ENCODE peak calls at places on chromosomes 13 and 19, in eight cellular contexts. One of them, this sample, is unnamed.

GRCh38 chr19:48724796-48725753 is 5.5 kb upstream of the MAMSTR start:
- DNase-seq in heart right ventricle: peak; percentile 93
- DNase-seq in H9: peak; percentile 58
- DNase-seq in fibroblast of lung: peak; percentile 81
- DNase-seq in gastrocnemius medialis: no peak
- DNase-seq in endodermal cell: peak; percentile 69
- DNase-seq in left lung: no peak
- DNase-seq in psoas muscle: no peak
- DNase-seq in this sample: peak; percentile 82

GRCh38 chr13:32211788-32212187 is 103.4 kb downstream of the ZAR1L start:
- DNase-seq in heart right ventricle: no peak
- DNase-seq in H9: no peak
- DNase-seq in fibroblast of lung: peak; percentile 98
- DNase-seq in gastrocnemius medialis: no peak
- DNase-seq in endodermal cell: no peak
- DNase-seq in left lung: no peak
- DNase-seq in psoas muscle: no peak
- DNase-seq in this sample: no peak

GRCh38 chr13:20495087-20496023 is 30.3 kb downstream of the CRYL1 start:
- DNase-seq in heart right ventricle: peak; percentile 55
- DNase-seq in H9: peak; percentile 46
- DNase-seq in fibroblast of lung: peak; percentile 50
- DNase-seq in gastrocnemius medialis: peak; percentile 31
- DNase-seq in endodermal cell: peak; percentile 83
- DNase-seq in left lung: no peak
- DNase-seq in psoas muscle: no peak
- DNase-seq in this sample: peak; percentile 63

GRCh38 chr13:19685034-19685433 is 51.6 kb downstream of the MPHOSPH8 start:
- DNase-seq in heart right ventricle: no peak
- DNase-seq in H9: no peak
- DNase-seq in fibroblast of lung: no peak
- DNase-seq in gastrocnemius medialis: no peak
- DNase-seq in endodermal cell: no peak
- DNase-seq in left lung: no peak
- DNase-seq in psoas muscle: no peak
- DNase-seq in this sample: no peak

GRCh38 chr13:79442221-79442620 is 36.2 kb upstream of the RBM26 start:
- DNase-seq in heart right ventricle: no peak
- DNase-seq in H9: no peak
- DNase-seq in fibroblast of lung: peak; percentile 34
- DNase-seq in gastrocnemius medialis: no peak
- DNase-seq in endodermal cell: no peak
- DNase-seq in left lung: no peak
- DNase-seq in psoas muscle: no peak
- DNase-seq in this sample: no peak

GRCh38 chr13:114065141-114065925 is 67.1 kb downstream of the RASA3 start:
- DNase-seq in heart right ventricle: peak; percentile 84
- DNase-seq in H9: peak; percentile 83
- DNase-seq in fibroblast of lung: peak; percentile 99
- DNase-seq in gastrocnemius medialis: peak; percentile 77
- DNase-seq in endodermal cell: peak; percentile 93
- DNase-seq in left lung: peak; percentile 90
- DNase-seq in psoas muscle: peak; percentile 89
- DNase-seq in this sample: peak; percentile 70

GRCh38 chr13:40318366-40318765 is 348.1 kb downstream of the FOXO1 start:
- DNase-seq in heart right ventricle: peak; percentile 61
- DNase-seq in H9: no peak
- DNase-seq in fibroblast of lung: no peak
- DNase-seq in gastrocnemius medialis: peak; percentile 82
- DNase-seq in endodermal cell: no peak
- DNase-seq in left lung: peak; percentile 41
- DNase-seq in psoas muscle: peak; percentile 53
- DNase-seq in this sample: no peak

GRCh38 chr19:56308792-56309191 is 5.8 kb downstream of the ZSCAN5A start:
- DNase-seq in heart right ventricle: no peak
- DNase-seq in H9: no peak
- DNase-seq in fibroblast of lung: no peak
- DNase-seq in gastrocnemius medialis: no peak
- DNase-seq in endodermal cell: no peak
- DNase-seq in left lung: no peak
- DNase-seq in psoas muscle: no peak
- DNase-seq in this sample: no peak

GRCh38 chr13:94419304-94419943 is 60.1 kb downstream of the DCT start:
- DNase-seq in heart right ventricle: no peak
- DNase-seq in H9: no peak
- DNase-seq in fibroblast of lung: peak; percentile 75
- DNase-seq in gastrocnemius medialis: no peak
- DNase-seq in endodermal cell: no peak
- DNase-seq in left lung: no peak
- DNase-seq in psoas muscle: no peak
- DNase-seq in this sample: no peak

GRCh38 chr19:19652482-19653295 is 9.2 kb upstream of the GMIP start:
- DNase-seq in heart right ventricle: no peak
- DNase-seq in H9: no peak
- DNase-seq in fibroblast of lung: peak; percentile 39
- DNase-seq in gastrocnemius medialis: no peak
- DNase-seq in endodermal cell: no peak
- DNase-seq in left lung: no peak
- DNase-seq in psoas muscle: no peak
- DNase-seq in this sample: no peak

GRCh38 chr13:25267715-25268114 is 19.6 kb downstream of the MTMR6 start:
- DNase-seq in heart right ventricle: no peak
- DNase-seq in H9: no peak
- DNase-seq in fibroblast of lung: peak; percentile 4
- DNase-seq in gastrocnemius medialis: no peak
- DNase-seq in endodermal cell: no peak
- DNase-seq in left lung: no peak
- DNase-seq in psoas muscle: no peak
- DNase-seq in this sample: no peak

GRCh38 chr13:110648848-110649421 is 33.6 kb downstream of the NAXD start:
- DNase-seq in heart right ventricle: no peak
- DNase-seq in H9: no peak
- DNase-seq in fibroblast of lung: no peak
- DNase-seq in gastrocnemius medialis: no peak
- DNase-seq in endodermal cell: peak; percentile 53
- DNase-seq in left lung: peak; percentile 18
- DNase-seq in psoas muscle: no peak
- DNase-seq in this sample: no peak

GRCh38 chr19:17726136-17726741 is 7.0 kb downstream of the MAP1S start:
- DNase-seq in heart right ventricle: no peak
- DNase-seq in H9: no peak
- DNase-seq in fibroblast of lung: no peak
- DNase-seq in gastrocnemius medialis: no peak
- DNase-seq in endodermal cell: no peak
- DNase-seq in left lung: no peak
- DNase-seq in psoas muscle: no peak
- DNase-seq in this sample: no peak

DNA sequence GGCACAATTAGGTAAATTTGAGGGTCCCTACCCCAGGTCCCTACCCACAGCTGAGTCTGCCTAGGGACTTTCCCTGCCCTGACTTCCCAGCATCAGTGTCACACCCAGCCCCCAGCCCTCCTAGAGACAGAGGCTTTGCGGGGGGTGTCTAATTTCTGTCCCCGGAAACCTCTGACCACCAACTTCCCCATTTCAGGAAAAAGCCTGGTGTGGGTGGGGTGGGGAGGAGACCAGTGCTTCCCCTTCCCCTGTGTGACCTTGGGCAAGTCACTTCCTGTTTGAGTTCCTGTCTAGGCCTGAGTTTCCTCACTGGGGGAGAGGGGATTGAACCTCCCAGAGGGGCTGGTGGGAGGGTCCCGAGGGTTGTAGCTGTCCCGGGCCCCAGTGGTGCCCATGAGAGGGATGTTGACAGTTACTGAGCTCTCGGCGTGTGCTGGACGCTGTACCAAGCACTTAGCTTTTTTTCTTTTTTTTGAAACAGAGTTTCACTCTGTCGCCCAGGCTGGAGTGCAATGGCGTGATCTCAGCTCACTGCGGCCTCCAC is 7.9 kb downstream of the VASP start:
- DNase-seq in heart right ventricle: peak; percentile 65
- DNase-seq in H9: no peak
- DNase-seq in fibroblast of lung: no peak
- DNase-seq in gastrocnemius medialis: peak; percentile 40
- DNase-seq in endodermal cell: no peak
- DNase-seq in left lung: peak; percentile 83
- DNase-seq in psoas muscle: peak; percentile 37
- DNase-seq in this sample: no peak
- H3K4me1 ChIP-seq in heart right ventricle: peaks cover 9% of the 10 kb centered on the region
- H3K4me1 ChIP-seq in H9: no peaks in the 10 kb centered on the region
- H3K4me1 ChIP-seq in fibroblast of lung: peaks cover 5% of the 10 kb centered on the region
- H3K4me1 ChIP-seq in gastrocnemius medialis: peaks cover 7% of the 10 kb centered on the region
- H3K4me1 ChIP-seq in endodermal cell: no peaks in the 10 kb centered on the region
- H3K4me1 ChIP-seq in left lung: peaks cover 22% of the 10 kb centered on the region
- H3K4me1 ChIP-seq in psoas muscle: peaks cover 15% of the 10 kb centered on the region
- H3K4me1 ChIP-seq in this sample: peaks cover 17% of the 10 kb centered on the region

GRCh38 chr19:12802267-12803106 is 618 bp downstream of the THSD8 start:
- DNase-seq in heart right ventricle: no peak
- DNase-seq in H9: no peak
- DNase-seq in fibroblast of lung: no peak
- DNase-seq in gastrocnemius medialis: no peak
- DNase-seq in endodermal cell: no peak
- DNase-seq in left lung: no peak
- DNase-seq in psoas muscle: peak; percentile 44
- DNase-seq in this sample: no peak
- TF ChIP-seq CTCF in heart right ventricle: no peak
- TF ChIP-seq CTCF in H9: no peak
- TF ChIP-seq CTCF in fibroblast of lung: no peak
- TF ChIP-seq CTCF in gastrocnemius medialis: no peak
- TF ChIP-seq CTCF in endodermal cell: no peak
- TF ChIP-seq CTCF in left lung: no peak
- TF ChIP-seq CTCF in psoas muscle: no peak
- TF ChIP-seq CTCF in this sample: no peak

DNA sequence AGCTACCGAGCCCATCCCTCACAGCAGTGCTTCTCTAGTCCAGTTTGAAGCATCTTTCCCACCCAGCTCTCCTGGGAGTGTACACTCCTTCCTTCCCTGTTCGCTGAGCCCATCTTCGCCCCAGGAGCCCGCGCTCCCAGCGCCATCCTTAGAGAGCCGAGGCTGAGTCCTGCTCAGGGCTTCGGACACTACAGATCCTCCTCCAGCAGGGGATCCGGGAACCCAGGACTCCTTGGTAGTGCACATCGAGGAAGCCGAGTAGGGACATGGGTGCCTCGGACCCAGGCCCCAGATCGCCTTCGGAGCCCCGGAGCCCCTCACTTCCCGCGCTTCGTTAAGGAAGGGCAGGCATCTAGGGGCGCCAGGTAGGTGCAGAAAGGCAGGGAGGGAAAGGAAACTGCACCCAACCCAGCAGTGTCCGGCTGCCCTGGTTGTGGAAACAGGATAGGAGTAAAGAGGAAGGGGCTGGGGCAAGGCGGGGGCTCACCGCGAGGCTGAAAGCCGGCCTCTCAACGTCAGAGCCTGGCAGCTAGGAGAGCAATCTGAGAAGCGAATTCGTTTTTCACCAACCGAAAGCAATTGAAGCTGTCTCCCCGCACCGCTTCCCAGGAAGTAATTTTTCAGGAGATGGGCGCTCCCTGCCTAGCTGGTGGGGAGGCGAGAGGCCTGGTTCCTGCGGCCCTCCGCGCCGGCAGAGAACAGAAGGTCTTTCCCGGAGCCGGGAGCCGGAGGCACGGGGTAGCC is 1.0 kb downstream of the PDX1 start:
- DNase-seq in heart right ventricle: no peak
- DNase-seq in H9: peak; percentile 49
- DNase-seq in fibroblast of lung: no peak
- DNase-seq in gastrocnemius medialis: no peak
- DNase-seq in endodermal cell: peak; percentile 72
- DNase-seq in left lung: no peak
- DNase-seq in psoas muscle: no peak
- DNase-seq in this sample: no peak
- H3K4me1 ChIP-seq in heart right ventricle: peaks cover 7% of the 10 kb centered on the region
- H3K4me1 ChIP-seq in H9: no peaks in the 10 kb centered on the region
- H3K4me1 ChIP-seq in fibroblast of lung: no peaks in the 10 kb centered on the region
- H3K4me1 ChIP-seq in gastrocnemius medialis: peaks cover 34% of the 10 kb centered on the region
- H3K4me1 ChIP-seq in endodermal cell: peaks cover 3% of the 10 kb centered on the region
- H3K4me1 ChIP-seq in left lung: peaks cover 20% of the 10 kb centered on the region
- H3K4me1 ChIP-seq in psoas muscle: peaks cover 23% of the 10 kb centered on the region
- H3K4me1 ChIP-seq in this sample: peaks cover 36% of the 10 kb centered on the region

GRCh38 chr19:46579286-46579944 is 21.7 kb upstream of the CALM3 start:
- DNase-seq in heart right ventricle: no peak
- DNase-seq in H9: peak; percentile 54
- DNase-seq in fibroblast of lung: no peak
- DNase-seq in gastrocnemius medialis: no peak
- DNase-seq in endodermal cell: peak; percentile 81
- DNase-seq in left lung: no peak
- DNase-seq in psoas muscle: no peak
- DNase-seq in this sample: no peak
- TF ChIP-seq CTCF in heart right ventricle: no peak
- TF ChIP-seq CTCF in H9: peak; percentile 72
- TF ChIP-seq CTCF in fibroblast of lung: peak; percentile 71
- TF ChIP-seq CTCF in gastrocnemius medialis: no peak
- TF ChIP-seq CTCF in endodermal cell: peak; percentile 75
- TF ChIP-seq CTCF in left lung: no peak
- TF ChIP-seq CTCF in psoas muscle: peak; percentile 20
- TF ChIP-seq CTCF in this sample: no peak

This sample was measured in tibial nerve.